ENCODE peak calls at places on chromosomes 4 and X, in nine cellular contexts. One of them, this sample, is unnamed.

GRCh38 chr4:10460313-10461047 is 3.3 kb upstream of the ZNF518B start:
- DNase-seq in NCI-H2081: no peak
- DNase-seq in NCI-H345: no peak
- DNase-seq in CD4-positive, alpha-beta T cell: no peak
- DNase-seq in HEK293T: no peak
- DNase-seq in foreskin fibroblast: no peak
- DNase-seq in iPS-NIHi11: no peak
- DNase-seq in PC-3: no peak
- DNase-seq in non-pigmented ciliary epithelial cell: no peak
- DNase-seq in this sample: no peak

GRCh38 chr4:148444296-148445070 is 2.3 kb upstream of the NR3C2 start:
- DNase-seq in CD4-positive, alpha-beta T cell: peak
- DNase-seq in NCI-H2081: no peak
- DNase-seq in HEK293T: peak
- DNase-seq in non-pigmented ciliary epithelial cell: no peak
- DNase-seq in NCI-H345: peak
- DNase-seq in foreskin fibroblast: peak
- DNase-seq in iPS-NIHi11: peak
- DNase-seq in PC-3: peak
- DNase-seq in this sample: no peak

GRCh38 chr4:149292422-149293055 is 523.1 kb downstream of the IQCM start:
- DNase-seq in foreskin fibroblast: no peak
- DNase-seq in CD4-positive, alpha-beta T cell: no peak
- DNase-seq in iPS-NIHi11: no peak
- DNase-seq in NCI-H2081: no peak
- DNase-seq in NCI-H345: no peak
- DNase-seq in PC-3: no peak
- DNase-seq in HEK293T: no peak
- DNase-seq in non-pigmented ciliary epithelial cell: no peak
- DNase-seq in this sample: no peak

GRCh38 chr4:35105486-35105885 is 1138.8 kb downstream of the ARAP2 start:
- DNase-seq in PC-3: peak
- DNase-seq in CD4-positive, alpha-beta T cell: no peak
- DNase-seq in foreskin fibroblast: no peak
- DNase-seq in non-pigmented ciliary epithelial cell: no peak
- DNase-seq in iPS-NIHi11: peak
- DNase-seq in NCI-H2081: no peak
- DNase-seq in HEK293T: no peak
- DNase-seq in NCI-H345: peak
- DNase-seq in this sample: no peak

GRCh38 chrX:48083212-48083611 is 11.8 kb upstream of the ZNF630 start:
- DNase-seq in NCI-H2081: peak
- DNase-seq in CD4-positive, alpha-beta T cell: peak
- DNase-seq in foreskin fibroblast: peak
- DNase-seq in non-pigmented ciliary epithelial cell: no peak
- DNase-seq in PC-3: peak
- DNase-seq in HEK293T: peak
- DNase-seq in NCI-H345: no peak
- DNase-seq in iPS-NIHi11: peak
- DNase-seq in this sample: no peak

GRCh38 chr4:143232277-143232676 is 47.6 kb downstream of the USP38 start:
- DNase-seq in HEK293T: no peak
- DNase-seq in non-pigmented ciliary epithelial cell: no peak
- DNase-seq in CD4-positive, alpha-beta T cell: no peak
- DNase-seq in NCI-H2081: no peak
- DNase-seq in foreskin fibroblast: no peak
- DNase-seq in PC-3: peak
- DNase-seq in iPS-NIHi11: no peak
- DNase-seq in NCI-H345: no peak
- DNase-seq in this sample: no peak

GRCh38 chr4:125368161-125368560 is 53.4 kb downstream of the FAT4 start:
- DNase-seq in HEK293T: no peak
- DNase-seq in iPS-NIHi11: no peak
- DNase-seq in NCI-H345: no peak
- DNase-seq in CD4-positive, alpha-beta T cell: no peak
- DNase-seq in PC-3: peak
- DNase-seq in non-pigmented ciliary epithelial cell: no peak
- DNase-seq in NCI-H2081: no peak
- DNase-seq in foreskin fibroblast: peak
- DNase-seq in this sample: no peak

GRCh38 chr4:54254116-54254914 is 25.2 kb downstream of the PDGFRA start:
- DNase-seq in non-pigmented ciliary epithelial cell: no peak
- DNase-seq in CD4-positive, alpha-beta T cell: no peak
- DNase-seq in NCI-H345: no peak
- DNase-seq in NCI-H2081: no peak
- DNase-seq in foreskin fibroblast: peak
- DNase-seq in HEK293T: no peak
- DNase-seq in iPS-NIHi11: no peak
- DNase-seq in PC-3: no peak
- DNase-seq in this sample: no peak

GRCh38 chr4:77015390-77015789 is 60.4 kb downstream of the CCNI start:
- DNase-seq in iPS-NIHi11: peak
- DNase-seq in HEK293T: no peak
- DNase-seq in foreskin fibroblast: peak
- DNase-seq in CD4-positive, alpha-beta T cell: no peak
- DNase-seq in non-pigmented ciliary epithelial cell: no peak
- DNase-seq in NCI-H345: no peak
- DNase-seq in NCI-H2081: no peak
- DNase-seq in PC-3: no peak
- DNase-seq in this sample: no peak

GRCh38 chr4:44326716-44327115 is 121.9 kb downstream of the KCTD8 start:
- DNase-seq in non-pigmented ciliary epithelial cell: no peak
- DNase-seq in foreskin fibroblast: no peak
- DNase-seq in NCI-H2081: no peak
- DNase-seq in PC-3: peak
- DNase-seq in CD4-positive, alpha-beta T cell: no peak
- DNase-seq in HEK293T: no peak
- DNase-seq in NCI-H345: no peak
- DNase-seq in iPS-NIHi11: no peak
- DNase-seq in this sample: no peak

GRCh38 chr4:3073158-3074077 is 920 bp downstream of the HTT-AS start:
- DNase-seq in NCI-H345: no peak
- DNase-seq in iPS-NIHi11: peak
- DNase-seq in NCI-H2081: no peak
- DNase-seq in foreskin fibroblast: no peak
- DNase-seq in non-pigmented ciliary epithelial cell: no peak
- DNase-seq in HEK293T: no peak
- DNase-seq in PC-3: no peak
- DNase-seq in CD4-positive, alpha-beta T cell: no peak
- DNase-seq in this sample: no peak

GRCh38 chr4:154618708-154619315 is 6.4 kb upstream of the FGG start:
- DNase-seq in foreskin fibroblast: peak
- DNase-seq in non-pigmented ciliary epithelial cell: no peak
- DNase-seq in iPS-NIHi11: peak
- DNase-seq in CD4-positive, alpha-beta T cell: peak
- DNase-seq in NCI-H345: peak
- DNase-seq in NCI-H2081: peak
- DNase-seq in PC-3: peak
- DNase-seq in HEK293T: peak
- DNase-seq in this sample: peak

GRCh38 chr4:26321326-26322276 is 787 bp downstream of the RBPJ start:
- DNase-seq in CD4-positive, alpha-beta T cell: peak
- DNase-seq in non-pigmented ciliary epithelial cell: no peak
- DNase-seq in iPS-NIHi11: peak
- DNase-seq in foreskin fibroblast: peak
- DNase-seq in PC-3: no peak
- DNase-seq in HEK293T: no peak
- DNase-seq in NCI-H2081: no peak
- DNase-seq in NCI-H345: peak
- DNase-seq in this sample: no peak

GRCh38 chr4:52102587-52102986 is 51.5 kb downstream of the SPATA18 start:
- DNase-seq in NCI-H2081: no peak
- DNase-seq in iPS-NIHi11: no peak
- DNase-seq in CD4-positive, alpha-beta T cell: no peak
- DNase-seq in foreskin fibroblast: peak
- DNase-seq in HEK293T: no peak
- DNase-seq in PC-3: peak
- DNase-seq in NCI-H345: no peak
- DNase-seq in non-pigmented ciliary epithelial cell: no peak
- DNase-seq in this sample: no peak

GRCh38 chr4:152943673-152944072 is 7.5 kb downstream of the FHDC1 start:
- DNase-seq in PC-3: no peak
- DNase-seq in NCI-H345: no peak
- DNase-seq in HEK293T: no peak
- DNase-seq in NCI-H2081: no peak
- DNase-seq in CD4-positive, alpha-beta T cell: no peak
- DNase-seq in iPS-NIHi11: no peak
- DNase-seq in non-pigmented ciliary epithelial cell: peak
- DNase-seq in foreskin fibroblast: peak
- DNase-seq in this sample: no peak

GRCh38 chr4:158033416-158033863 is 139.4 kb downstream of the GASK1B start:
- DNase-seq in CD4-positive, alpha-beta T cell: no peak
- DNase-seq in foreskin fibroblast: peak
- DNase-seq in iPS-NIHi11: no peak
- DNase-seq in PC-3: peak
- DNase-seq in non-pigmented ciliary epithelial cell: no peak
- DNase-seq in NCI-H2081: no peak
- DNase-seq in HEK293T: no peak
- DNase-seq in NCI-H345: no peak
- DNase-seq in this sample: no peak

GRCh38 chr4:40462326-40462725 is 127.2 kb downstream of the CHRNA9 start:
- DNase-seq in NCI-H345: peak
- DNase-seq in PC-3: no peak
- DNase-seq in NCI-H2081: peak
- DNase-seq in foreskin fibroblast: no peak
- DNase-seq in HEK293T: no peak
- DNase-seq in iPS-NIHi11: no peak
- DNase-seq in CD4-positive, alpha-beta T cell: no peak
- DNase-seq in non-pigmented ciliary epithelial cell: no peak
- DNase-seq in this sample: no peak

GRCh38 chr4:182805606-182806149 is 111.5 kb downstream of the DCTD start:
- DNase-seq in CD4-positive, alpha-beta T cell: no peak
- DNase-seq in PC-3: no peak
- DNase-seq in NCI-H2081: no peak
- DNase-seq in foreskin fibroblast: no peak
- DNase-seq in iPS-NIHi11: no peak
- DNase-seq in non-pigmented ciliary epithelial cell: no peak
- DNase-seq in NCI-H345: no peak
- DNase-seq in HEK293T: no peak
- DNase-seq in this sample: no peak

GRCh38 chr4:19566041-19566440 is 685.7 kb upstream of the SLIT2 start:
- DNase-seq in iPS-NIHi11: no peak
- DNase-seq in non-pigmented ciliary epithelial cell: no peak
- DNase-seq in PC-3: no peak
- DNase-seq in NCI-H345: no peak
- DNase-seq in NCI-H2081: no peak
- DNase-seq in HEK293T: no peak
- DNase-seq in CD4-positive, alpha-beta T cell: no peak
- DNase-seq in foreskin fibroblast: no peak
- DNase-seq in this sample: no peak

GRCh38 chrX:94932278-94932965 is 1258.4 kb downstream of the FAM133A start:
- DNase-seq in CD4-positive, alpha-beta T cell: no peak
- DNase-seq in non-pigmented ciliary epithelial cell: no peak
- DNase-seq in PC-3: no peak
- DNase-seq in NCI-H345: no peak
- DNase-seq in NCI-H2081: no peak
- DNase-seq in foreskin fibroblast: no peak
- DNase-seq in iPS-NIHi11: no peak
- DNase-seq in HEK293T: no peak
- DNase-seq in this sample: no peak

GRCh38 chr4:1246901-1247810 is 1.8 kb downstream of the CTBP1 start:
- DNase-seq in NCI-H2081: no peak
- DNase-seq in non-pigmented ciliary epithelial cell: no peak
- DNase-seq in CD4-positive, alpha-beta T cell: no peak
- DNase-seq in HEK293T: no peak
- DNase-seq in PC-3: no peak
- DNase-seq in iPS-NIHi11: peak
- DNase-seq in foreskin fibroblast: peak
- DNase-seq in NCI-H345: peak
- DNase-seq in this sample: no peak

GRCh38 chrX:80841259-80841658 is 31.6 kb upstream of the BRWD3 start:
- DNase-seq in non-pigmented ciliary epithelial cell: no peak
- DNase-seq in foreskin fibroblast: no peak
- DNase-seq in NCI-H2081: no peak
- DNase-seq in HEK293T: no peak
- DNase-seq in CD4-positive, alpha-beta T cell: no peak
- DNase-seq in iPS-NIHi11: no peak
- DNase-seq in PC-3: no peak
- DNase-seq in NCI-H345: no peak
- DNase-seq in this sample: no peak